ENCODE peak calls at places on chromosomes 4 and X, in nine cellular contexts. X, E, N, O, H, Y, M, V and Q are unnamed samples.

GRCh38 chr4:168560184-168560834 is 63.5 kb downstream of the PALLD start:
- DNase-seq in X (no peak), E (no peak), N (no peak), O (no peak), H (no peak), Y (no peak), M (no peak), V (peak), Q (no peak)

GRCh38 chr4:107760281-107760947 is 40.4 kb upstream of the PAPSS1 start:
- DNase-seq in X (no peak), E (no peak), N (peak), O (no peak), H (no peak), Y (no peak), M (no peak), V (peak), Q (no peak)

GRCh38 chr4:2924286-2924685 is 38.9 kb downstream of the NOP14 start:
- DNase-seq in X (no peak), E (no peak), N (no peak), O (no peak), H (no peak), Y (no peak), M (peak), V (no peak), Q (no peak)

GRCh38 chr4:173386751-173387150 is 12.2 kb downstream of the SCRG1 start:
- DNase-seq in X (no peak), E (no peak), N (no peak), O (no peak), H (no peak), Y (no peak), M (no peak), V (no peak), Q (no peak)

GRCh38 chrX:48983081-48983480 is 11.4 kb upstream of the KCND1 start:
- DNase-seq in X (no peak), E (no peak), N (no peak), O (no peak), H (no peak), Y (no peak), M (no peak), V (no peak), Q (no peak)

GRCh38 chr4:148030486-148030885 is 298.6 kb downstream of the ARHGAP10 start:
- DNase-seq in X (no peak), E (peak), N (no peak), O (no peak), H (no peak), Y (no peak), M (no peak), V (no peak), Q (peak)

GRCh38 chr4:31557444-31557843 is 837.3 kb downstream of the PCDH7 start:
- DNase-seq in X (no peak), E (no peak), N (no peak), O (no peak), H (no peak), Y (no peak), M (no peak), V (no peak), Q (peak)

GRCh38 chrX:135340827-135341226 is 31.5 kb downstream of the ETDC start:
- DNase-seq in X (no peak), E (peak), N (no peak), O (no peak), H (no peak), Y (no peak), M (no peak), V (no peak), Q (no peak)

GRCh38 chr4:8191136-8191747 is 7.8 kb upstream of the SH3TC1 start:
- DNase-seq in X (no peak), E (no peak), N (peak), O (no peak), H (no peak), Y (no peak), M (peak), V (no peak), Q (peak)

GRCh38 chrX:131783555-131784338 is 239.4 kb upstream of the STK26 start:
- DNase-seq in X (no peak), E (no peak), N (peak), O (peak), H (no peak), Y (peak), M (no peak), V (no peak), Q (no peak)

GRCh38 chr4:153432971-153433752 is 33.0 kb upstream of the TMEM131L start:
- DNase-seq in X (no peak), E (peak), N (peak), O (no peak), H (peak), Y (peak), M (no peak), V (peak), Q (peak)

GRCh38 chr4:4714330-4714729 is 145.1 kb upstream of the MSX1 start:
- DNase-seq in X (no peak), E (no peak), N (no peak), O (no peak), H (no peak), Y (no peak), M (no peak), V (no peak), Q (no peak)

GRCh38 chr4:4603592-4603991 is 61.7 kb upstream of the STX18 start:
- DNase-seq in X (no peak), E (no peak), N (no peak), O (no peak), H (no peak), Y (no peak), M (no peak), V (no peak), Q (no peak)

GRCh38 chr4:11701978-11702377 is 273.3 kb upstream of the HS3ST1 start:
- DNase-seq in X (no peak), E (no peak), N (no peak), O (no peak), H (no peak), Y (no peak), M (no peak), V (no peak), Q (no peak)

GRCh38 chrX:9642270-9642995 is 123.2 kb downstream of the GPR143 start:
- DNase-seq in X (no peak), E (no peak), N (no peak), O (no peak), H (peak), Y (peak), M (no peak), V (no peak), Q (no peak)

GRCh38 chr4:115548123-115548522 is 434.7 kb upstream of the NDST4 start:
- DNase-seq in X (no peak), E (no peak), N (no peak), O (no peak), H (no peak), Y (no peak), M (no peak), V (no peak), Q (no peak)

GRCh38 chrX:66731398-66731797 is 92.5 kb upstream of the EDA2R start:
- DNase-seq in X (no peak), E (peak), N (no peak), O (peak), H (no peak), Y (peak), M (no peak), V (peak), Q (peak)

GRCh38 chrX:378443-378842 is 8.3 kb downstream of the PPP2R3B start:
- DNase-seq in X (no peak), E (no peak), N (no peak), O (no peak), H (no peak), Y (no peak), M (no peak), V (no peak), Q (no peak)

GRCh38 chr4:19583827-19584569 is 667.7 kb upstream of the SLIT2 start:
- DNase-seq in X (no peak), E (peak), N (no peak), O (no peak), H (no peak), Y (no peak), M (no peak), V (no peak), Q (no peak)

GRCh38 chr4:5893013-5893580 is at the start of gene CRMP1:
- DNase-seq in X (no peak), E (peak), N (no peak), O (no peak), H (no peak), Y (no peak), M (no peak), V (peak), Q (no peak)

GRCh38 chr4:76993787-76994641 is 44.5 kb downstream of the SEPTIN11 start:
- DNase-seq in X (no peak), E (no peak), N (no peak), O (no peak), H (no peak), Y (peak), M (no peak), V (no peak), Q (no peak)

GRCh38 chrX:150848914-150849365 is 49.5 kb downstream of the CD99L2 start:
- DNase-seq in X (no peak), E (no peak), N (no peak), O (no peak), H (no peak), Y (no peak), M (peak), V (no peak), Q (peak)

GRCh38 chrX:44784241-44784640 is 59.6 kb upstream of the DUSP21 start:
- DNase-seq in X (no peak), E (no peak), N (no peak), O (no peak), H (no peak), Y (no peak), M (no peak), V (no peak), Q (peak)

GRCh38 chr4:2318885-2319284 is 57.0 kb upstream of the MXD4 start:
- DNase-seq in X (no peak), E (no peak), N (no peak), O (no peak), H (no peak), Y (no peak), M (no peak), V (no peak), Q (no peak)

GRCh38 chrX:45454235-45454634 is 253.6 kb upstream of the DIPK2B start:
- DNase-seq in X (no peak), E (no peak), N (no peak), O (no peak), H (no peak), Y (no peak), M (no peak), V (no peak), Q (no peak)

GRCh38 chrX:9526965-9527364 is 62.1 kb downstream of the TBL1X start:
- DNase-seq in X (no peak), E (no peak), N (no peak), O (no peak), H (no peak), Y (no peak), M (no peak), V (no peak), Q (no peak)

GRCh38 chr4:22667332-22667731 is 25.4 kb upstream of the GBA3 start:
- DNase-seq in X (no peak), E (no peak), N (no peak), O (no peak), H (no peak), Y (no peak), M (no peak), V (no peak), Q (no peak)

GRCh38 chrX:46665232-46666162 is 91.9 kb downstream of the CHST7 start:
- DNase-seq in X (no peak), E (no peak), N (no peak), O (no peak), H (no peak), Y (no peak), M (no peak), V (no peak), Q (no peak)

GRCh38 chr4:183444953-183445543 is 612 bp downstream of the CDKN2AIP start:
- DNase-seq in X (no peak), E (peak), N (no peak), O (no peak), H (no peak), Y (no peak), M (peak), V (no peak), Q (no peak)

GRCh38 chrX:130165181-130165702 is 399 bp downstream of the AIFM1 start:
- DNase-seq in X (no peak), E (peak), N (no peak), O (no peak), H (no peak), Y (no peak), M (no peak), V (no peak), Q (peak)

GRCh38 chr4:139465922-139466321 is 12.0 kb downstream of the RAB33B start:
- DNase-seq in X (no peak), E (no peak), N (no peak), O (no peak), H (no peak), Y (no peak), M (no peak), V (no peak), Q (no peak)

GRCh38 chr4:113446019-113446418 is 315.5 kb downstream of the CAMK2D start:
- DNase-seq in X (no peak), E (peak), N (no peak), O (no peak), H (no peak), Y (no peak), M (no peak), V (no peak), Q (peak)

GRCh38 chr4:159555873-159556272 is 453.0 kb downstream of the RAPGEF2 start:
- DNase-seq in X (no peak), E (no peak), N (no peak), O (no peak), H (no peak), Y (no peak), M (no peak), V (no peak), Q (no peak)

GRCh38 chrX:103585421-103586313 is at the start of gene TCEAL4:
- DNase-seq in X (peak), E (peak), N (peak), O (no peak), H (peak), Y (peak), M (peak), V (peak), Q (no peak)

GRCh38 chrX:79081895-79082512 is 62.5 kb upstream of the GPR174 start:
- DNase-seq in X (no peak), E (peak), N (peak), O (no peak), H (no peak), Y (peak), M (no peak), V (peak), Q (peak)

GRCh38 chr4:3291969-3292570 is 751 bp upstream of the RGS12 start:
- DNase-seq in X (peak), E (peak), N (peak), O (no peak), H (peak), Y (no peak), M (peak), V (peak), Q (peak)